ENCODE peak calls at places on chromosomes 12 and 14, in nine cellular contexts. P is right atrium auricular region; J is tibial artery; O is foreskin melanocyte; L is stomach; T is stimulated activated CD4-positive, alpha-beta T cell treated with anti-CD3 and anti-CD28 coated beads, Interleukin-1b, Interleukin-23, amount 100 ng/mL, for 1 hour; Z is activated naive CD4-positive, alpha-beta T cell treated with Interleukin-2 at 50 U/mL for 16 hours; A is ACHN; K is tibial nerve. E is an unnamed sample.
A peak's percentile ranks its signal among the peaks of the same experiment; 100 is the strongest.

GRCh38 chr14:101586531-101587402 is 25.5 kb downstream of the DIO3 start:
- DNase-seq in P (no peak), J (no peak), O (no peak), L (no peak), T (no peak), Z (no peak), A (no peak), K (no peak), E (no peak)

GRCh38 chr12:96054262-96054645 is 18.9 kb upstream of the LTA4H start:
- DNase-seq in P (no peak), J (no peak), O (peak; percentile 12), L (no peak), T (no peak), Z (no peak), A (no peak), K (no peak), E (no peak)

GRCh38 chr12:26520869-26521268 is 312.1 kb downstream of the ITPR2 start:
- DNase-seq in P (no peak), J (no peak), O (no peak), L (no peak), T (no peak), Z (no peak), A (no peak), K (no peak), E (no peak)

GRCh38 chr12:76003263-76003640 is 28.3 kb downstream of the PHLDA1 start:
- DNase-seq in P (no peak), J (no peak), O (no peak), L (no peak), T (no peak), Z (no peak), A (no peak), K (no peak), E (no peak)

GRCh38 chr14:53509227-53509822 is 356.2 kb upstream of the DDHD1 start:
- DNase-seq in P (peak; percentile 72), J (peak; percentile 72), O (no peak), L (no peak), T (no peak), Z (no peak), A (no peak), K (peak; percentile 67), E (no peak)

GRCh38 chr14:32898876-32899275 is 39.8 kb upstream of the NPAS3 start:
- DNase-seq in P (no peak), J (no peak), O (no peak), L (no peak), T (no peak), Z (no peak), A (no peak), K (no peak), E (no peak)

GRCh38 chr12:12592930-12593329 is 18.7 kb upstream of the CREBL2 start:
- DNase-seq in P (no peak), J (no peak), O (no peak), L (no peak), T (no peak), Z (no peak), A (peak; percentile 57), K (no peak), E (no peak)

GRCh38 chr12:46212108-46212982 is 56.5 kb downstream of the SLC38A1 start:
- DNase-seq in P (no peak), J (no peak), O (no peak), L (no peak), T (no peak), Z (no peak), A (no peak), K (no peak), E (no peak)

GRCh38 chr12:122866950-122867607 is 28.8 kb downstream of the VPS37B start:
- DNase-seq in P (no peak), J (no peak), O (no peak), L (peak; percentile 37), T (no peak), Z (no peak), A (no peak), K (no peak), E (no peak)

GRCh38 chr12:82479511-82479910 is 121.2 kb downstream of the METTL25 start:
- DNase-seq in P (no peak), J (no peak), O (peak; percentile 16), L (no peak), T (no peak), Z (no peak), A (no peak), K (no peak), E (no peak)

GRCh38 chr12:31728289-31728916 is 418 bp downstream of the AMN1 start:
- DNase-seq in P (no peak), J (peak; percentile 45), O (no peak), L (peak; percentile 47), T (no peak), Z (no peak), A (no peak), K (peak; percentile 42), E (no peak)

GRCh38 chr12:44019118-44019517 is 183.2 kb downstream of the TMEM117 start:
- DNase-seq in P (no peak), J (no peak), O (no peak), L (no peak), T (no peak), Z (no peak), A (no peak), K (no peak), E (no peak)

GRCh38 chr12:49548822-49549648 is 10.2 kb downstream of the KCNH3 start:
- DNase-seq in P (no peak), J (no peak), O (no peak), L (peak; percentile 39), T (no peak), Z (peak; percentile 27), A (no peak), K (no peak), E (no peak)

GRCh38 chr12:6602526-6602925 is 4.7 kb downstream of the CHD4 start:
- DNase-seq in P (no peak), J (no peak), O (no peak), L (no peak), T (no peak), Z (no peak), A (no peak), K (no peak), E (no peak)

GRCh38 chr14:43001729-43002128 is 1395.1 kb downstream of the LRFN5 start:
- DNase-seq in P (no peak), J (no peak), O (no peak), L (no peak), T (no peak), Z (no peak), A (no peak), K (no peak), E (no peak)

GRCh38 chr14:38721822-38722431 is 381.1 kb downstream of the SEC23A start:
- DNase-seq in P (no peak), J (peak; percentile 80), O (peak; percentile 41), L (peak; percentile 65), T (no peak), Z (peak; percentile 2), A (peak; percentile 52), K (peak; percentile 89), E (no peak)